ENCODE peak calls at places on chromosomes 13 and 19, in six cellular contexts. One of them, this sample, is unnamed.

GRCh38 chr19:38538793-38539528 is 78.8 kb downstream of the MAP4K1 start:
- DNase-seq in stomach: no peak
- DNase-seq in upper lobe of left lung: no peak
- DNase-seq in suprapubic skin: no peak
- DNase-seq in breast epithelium: no peak
- DNase-seq in spleen: no peak
- DNase-seq in this sample: no peak

GRCh38 chr13:109756778-109757177 is 29.6 kb downstream of the IRS2 start:
- DNase-seq in breast epithelium: no peak
- DNase-seq in stomach: no peak
- DNase-seq in suprapubic skin: no peak
- DNase-seq in spleen: no peak
- DNase-seq in upper lobe of left lung: no peak
- DNase-seq in this sample: no peak

GRCh38 chr13:74134777-74135305 is 637 bp upstream of the KLF12 start:
- DNase-seq in breast epithelium: peak
- DNase-seq in upper lobe of left lung: peak
- DNase-seq in spleen: no peak
- DNase-seq in suprapubic skin: no peak
- DNase-seq in stomach: peak
- DNase-seq in this sample: no peak

GRCh38 chr13:34748078-34748477 is 194.0 kb upstream of the NBEA start:
- DNase-seq in breast epithelium: no peak
- DNase-seq in suprapubic skin: no peak
- DNase-seq in stomach: no peak
- DNase-seq in spleen: no peak
- DNase-seq in upper lobe of left lung: no peak
- DNase-seq in this sample: no peak

GRCh38 chr19:38173324-38174041 is 50.5 kb downstream of the DPF1 start:
- DNase-seq in suprapubic skin: no peak
- DNase-seq in upper lobe of left lung: no peak
- DNase-seq in stomach: peak
- DNase-seq in spleen: peak
- DNase-seq in breast epithelium: no peak
- DNase-seq in this sample: peak

GRCh38 chr13:34465423-34465922 is 476.6 kb upstream of the NBEA start:
- DNase-seq in spleen: no peak
- DNase-seq in stomach: no peak
- DNase-seq in upper lobe of left lung: no peak
- DNase-seq in breast epithelium: no peak
- DNase-seq in suprapubic skin: no peak
- DNase-seq in this sample: no peak

GRCh38 chr19:30084390-30084819 is 142.4 kb downstream of the URI1 start:
- DNase-seq in spleen: peak
- DNase-seq in suprapubic skin: no peak
- DNase-seq in upper lobe of left lung: no peak
- DNase-seq in breast epithelium: no peak
- DNase-seq in stomach: no peak
- DNase-seq in this sample: no peak

GRCh38 chr19:11737964-11738745 is 591 bp downstream of the ZNF823 start:
- DNase-seq in stomach: peak
- DNase-seq in suprapubic skin: peak
- DNase-seq in breast epithelium: peak
- DNase-seq in spleen: peak
- DNase-seq in upper lobe of left lung: peak
- DNase-seq in this sample: peak

GRCh38 chr13:96967248-96967745 is 27.0 kb downstream of the OXGR1 start:
- DNase-seq in suprapubic skin: no peak
- DNase-seq in breast epithelium: no peak
- DNase-seq in spleen: no peak
- DNase-seq in stomach: no peak
- DNase-seq in upper lobe of left lung: no peak
- DNase-seq in this sample: no peak

GRCh38 chr13:97781891-97782305 is 171.6 kb upstream of the IPO5 start:
- DNase-seq in upper lobe of left lung: no peak
- DNase-seq in suprapubic skin: no peak
- DNase-seq in spleen: no peak
- DNase-seq in breast epithelium: no peak
- DNase-seq in stomach: no peak
- DNase-seq in this sample: no peak

GRCh38 chr19:15479391-15480345 is at the start of gene PGLYRP2:
- DNase-seq in upper lobe of left lung: no peak
- DNase-seq in suprapubic skin: no peak
- DNase-seq in spleen: no peak
- DNase-seq in breast epithelium: peak
- DNase-seq in stomach: peak
- DNase-seq in this sample: no peak

GRCh38 chr19:802888-803561 is 5.8 kb downstream of the PTBP1 start:
- DNase-seq in upper lobe of left lung: peak
- DNase-seq in stomach: no peak
- DNase-seq in suprapubic skin: no peak
- DNase-seq in spleen: no peak
- DNase-seq in breast epithelium: no peak
- DNase-seq in this sample: no peak
- H3K4me3 ChIP-seq in upper lobe of left lung: peak
- H3K4me3 ChIP-seq in stomach: no peak
- H3K4me3 ChIP-seq in suprapubic skin: peak
- H3K4me3 ChIP-seq in spleen: no peak
- H3K4me3 ChIP-seq in breast epithelium: no peak
- H3K4me3 ChIP-seq in this sample: no peak

DNA sequence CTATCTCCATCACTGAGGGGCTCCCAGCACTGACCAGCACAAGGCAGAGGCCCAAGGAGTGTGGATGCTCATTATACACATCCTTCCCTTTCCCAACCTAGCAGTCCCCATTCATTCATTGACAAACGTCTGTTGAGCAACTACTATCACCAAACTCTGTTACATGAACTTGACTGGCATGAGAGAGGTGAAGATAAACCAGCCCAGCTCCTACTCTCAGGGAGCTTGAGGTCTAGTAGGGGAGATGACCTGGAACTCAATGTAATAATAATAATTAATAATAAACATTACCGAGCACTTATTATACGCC is 8.9 kb upstream of the CEACAM16 start:
- DNase-seq in breast epithelium: no peak
- DNase-seq in spleen: no peak
- DNase-seq in upper lobe of left lung: no peak
- DNase-seq in suprapubic skin: no peak
- DNase-seq in stomach: no peak
- DNase-seq in this sample: no peak
- TF ChIP-seq POLR2A in breast epithelium: no peak
- TF ChIP-seq POLR2A in spleen: no peak
- TF ChIP-seq POLR2A in upper lobe of left lung: no peak
- TF ChIP-seq POLR2A in suprapubic skin: no peak
- TF ChIP-seq POLR2A in stomach: no peak
- TF ChIP-seq POLR2A in this sample: no peak

GRCh38 chr13:100514788-100515409 is 73.7 kb downstream of the GGACT start:
- DNase-seq in spleen: peak
- DNase-seq in stomach: peak
- DNase-seq in breast epithelium: peak
- DNase-seq in upper lobe of left lung: no peak
- DNase-seq in suprapubic skin: no peak
- DNase-seq in this sample: peak

GRCh38 chr13:100512422-100512821 is 76.2 kb downstream of the GGACT start:
- DNase-seq in suprapubic skin: no peak
- DNase-seq in spleen: no peak
- DNase-seq in upper lobe of left lung: no peak
- DNase-seq in stomach: no peak
- DNase-seq in breast epithelium: no peak
- DNase-seq in this sample: no peak

GRCh38 chr13:100513171-100513570 is 75.4 kb downstream of the GGACT start:
- DNase-seq in upper lobe of left lung: no peak
- DNase-seq in stomach: no peak
- DNase-seq in suprapubic skin: no peak
- DNase-seq in spleen: no peak
- DNase-seq in breast epithelium: no peak
- DNase-seq in this sample: no peak

GRCh38 chr13:100515410-100515800 is 73.2 kb downstream of the GGACT start:
- DNase-seq in breast epithelium: no peak
- DNase-seq in spleen: no peak
- DNase-seq in stomach: no peak
- DNase-seq in upper lobe of left lung: no peak
- DNase-seq in suprapubic skin: no peak
- DNase-seq in this sample: no peak

DNA sequence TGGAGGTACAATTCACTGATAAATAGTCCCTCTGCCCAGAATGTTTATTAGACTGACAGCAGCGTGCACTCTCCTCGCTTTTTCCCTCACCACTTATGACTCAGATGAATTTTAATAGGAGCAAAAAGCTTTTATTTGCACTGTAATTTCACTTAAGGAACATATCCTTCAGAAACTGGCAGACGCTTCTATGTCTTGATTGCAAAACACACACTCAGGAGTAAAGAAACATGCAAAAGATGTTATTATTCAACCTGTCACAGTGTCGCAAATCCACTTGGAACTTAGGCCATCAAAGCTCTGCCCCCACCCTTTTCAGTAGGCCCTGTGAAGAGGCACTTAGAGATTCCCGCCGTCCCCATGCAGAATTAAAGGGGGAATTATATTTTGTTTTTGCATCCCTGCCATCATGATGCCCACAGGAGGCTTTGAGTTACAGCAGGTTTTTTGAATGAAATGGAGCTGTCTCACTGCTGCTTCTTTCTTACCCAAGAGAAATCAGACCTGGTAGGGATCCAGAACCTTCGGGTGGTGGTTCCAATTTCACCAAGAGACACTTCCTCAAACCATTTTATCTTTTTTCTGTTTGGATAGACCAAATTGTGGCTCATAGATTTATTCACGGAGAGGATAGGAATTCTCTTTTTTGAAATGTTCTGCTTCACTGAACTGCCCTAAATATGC is 74.5 kb downstream of the GGACT start:
- DNase-seq in stomach: no peak
- DNase-seq in suprapubic skin: no peak
- DNase-seq in spleen: no peak
- DNase-seq in upper lobe of left lung: no peak
- DNase-seq in breast epithelium: no peak
- DNase-seq in this sample: no peak
- TF ChIP-seq POLR2AphosphoS5 in stomach: no peak
- TF ChIP-seq POLR2AphosphoS5 in suprapubic skin: no peak
- TF ChIP-seq POLR2AphosphoS5 in spleen: no peak
- TF ChIP-seq POLR2AphosphoS5 in upper lobe of left lung: no peak
- TF ChIP-seq POLR2AphosphoS5 in breast epithelium: no peak
- TF ChIP-seq POLR2AphosphoS5 in this sample: no peak

GRCh38 chr13:45778897-45779296 is 72.7 kb downstream of the SIAH3 start:
- DNase-seq in spleen: no peak
- DNase-seq in stomach: no peak
- DNase-seq in upper lobe of left lung: no peak
- DNase-seq in breast epithelium: no peak
- DNase-seq in suprapubic skin: no peak
- DNase-seq in this sample: no peak

GRCh38 chr13:45783346-45784043 is 68.1 kb downstream of the SIAH3 start:
- DNase-seq in upper lobe of left lung: peak
- DNase-seq in spleen: no peak
- DNase-seq in breast epithelium: no peak
- DNase-seq in stomach: no peak
- DNase-seq in suprapubic skin: no peak
- DNase-seq in this sample: peak

GRCh38 chr13:45782327-45783045 is 69.1 kb downstream of the SIAH3 start:
- DNase-seq in stomach: no peak
- DNase-seq in breast epithelium: no peak
- DNase-seq in spleen: no peak
- DNase-seq in upper lobe of left lung: no peak
- DNase-seq in suprapubic skin: no peak
- DNase-seq in this sample: no peak

GRCh38 chr13:45779901-45780300 is 71.7 kb downstream of the SIAH3 start:
- DNase-seq in breast epithelium: no peak
- DNase-seq in suprapubic skin: peak
- DNase-seq in upper lobe of left lung: no peak
- DNase-seq in spleen: no peak
- DNase-seq in stomach: no peak
- DNase-seq in this sample: no peak

DNA sequence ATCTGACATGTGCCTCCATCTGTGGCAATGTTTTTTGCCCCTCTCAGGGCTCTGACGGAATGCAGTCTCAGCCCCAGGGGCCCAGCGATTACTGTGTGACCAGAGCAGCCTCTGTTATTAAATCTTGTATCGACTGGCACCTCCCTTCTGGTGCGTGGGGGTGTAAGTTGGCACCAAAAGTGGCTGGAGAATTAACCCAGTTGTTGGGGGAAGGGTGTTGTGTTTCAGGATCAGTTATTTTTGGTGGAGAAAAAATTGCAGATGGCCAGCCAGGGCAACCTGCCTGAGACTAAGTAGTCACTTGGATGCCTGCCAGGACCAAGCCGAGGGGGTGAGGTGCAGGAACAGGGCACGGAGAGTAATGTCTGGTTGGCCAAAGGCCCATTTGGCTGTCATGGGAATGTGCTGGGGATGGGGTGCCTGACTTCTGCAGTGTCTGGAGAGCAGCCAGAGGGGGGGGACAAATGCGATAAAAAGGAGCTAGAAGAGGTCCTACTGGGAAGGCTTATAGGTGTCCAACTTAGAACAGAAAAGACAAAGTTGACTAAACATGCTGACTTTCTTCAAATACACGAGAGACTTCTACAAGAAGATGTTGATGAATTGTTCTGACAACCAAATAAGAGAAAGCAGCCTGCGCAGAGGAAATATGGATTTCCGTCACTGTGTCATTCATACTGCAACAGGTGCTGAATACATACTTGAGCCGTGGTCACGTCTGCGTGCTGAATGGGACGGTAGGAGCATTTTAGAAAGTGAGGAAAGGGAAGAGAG is 69.8 kb downstream of the SIAH3 start:
- DNase-seq in suprapubic skin: no peak
- DNase-seq in upper lobe of left lung: no peak
- DNase-seq in breast epithelium: no peak
- DNase-seq in stomach: peak
- DNase-seq in spleen: no peak
- DNase-seq in this sample: no peak
- H3K4me3 ChIP-seq in suprapubic skin: no peak
- H3K4me3 ChIP-seq in upper lobe of left lung: no peak
- H3K4me3 ChIP-seq in breast epithelium: no peak
- H3K4me3 ChIP-seq in stomach: no peak
- H3K4me3 ChIP-seq in spleen: no peak
- H3K4me3 ChIP-seq in this sample: no peak

DNA sequence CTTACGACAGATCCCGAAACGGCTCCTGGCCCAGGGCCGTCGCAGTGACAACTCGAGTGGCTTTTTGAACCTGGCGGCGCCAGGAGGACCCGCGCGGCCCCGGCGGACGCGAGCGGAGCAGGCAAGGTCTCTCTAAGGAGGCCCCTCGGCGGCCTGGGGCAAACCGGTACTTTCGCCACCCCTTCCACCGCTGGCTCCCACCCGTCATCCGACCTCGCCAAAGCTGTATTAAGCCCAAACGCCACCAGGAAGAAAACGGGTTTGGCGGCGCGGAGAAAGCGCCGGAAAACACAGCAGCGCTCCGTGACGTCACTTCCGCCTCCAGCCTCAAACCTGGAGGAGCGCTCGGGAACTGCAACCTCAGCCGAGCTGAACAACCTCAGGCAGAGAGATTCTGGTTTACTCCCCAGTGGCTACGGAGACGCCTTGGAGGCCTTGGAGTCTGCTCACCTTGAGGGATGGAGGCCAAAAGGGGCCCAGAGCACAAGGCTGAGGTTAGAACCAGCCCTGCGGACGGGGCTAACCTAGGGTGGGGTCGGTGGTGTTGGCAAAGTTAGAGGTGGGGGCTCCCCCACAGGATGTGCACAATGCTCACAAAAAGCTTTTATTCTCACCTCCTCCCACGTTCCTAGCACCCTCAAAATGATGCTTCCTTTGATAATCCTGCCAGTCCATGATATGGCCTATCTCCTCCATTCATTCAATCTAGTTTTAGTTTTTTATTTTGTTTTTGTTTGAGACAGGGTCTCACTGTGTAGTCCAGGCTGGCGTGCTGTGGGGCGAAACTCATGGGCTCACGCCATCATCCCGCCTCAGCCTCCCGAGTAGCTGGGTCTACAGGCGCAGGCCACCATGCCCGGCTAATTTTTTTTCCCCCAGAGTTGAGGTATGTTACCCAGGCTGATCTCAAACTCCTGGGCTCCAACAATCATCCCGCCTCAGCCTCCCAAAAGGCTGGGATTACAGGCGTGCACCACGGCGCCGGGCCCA is at the start of gene ZNF266:
- DNase-seq in breast epithelium: peak
- DNase-seq in stomach: peak
- DNase-seq in spleen: peak
- DNase-seq in upper lobe of left lung: peak
- DNase-seq in suprapubic skin: peak
- DNase-seq in this sample: no peak
- TF ChIP-seq POLR2A in breast epithelium: no peak
- TF ChIP-seq POLR2A in stomach: no peak
- TF ChIP-seq POLR2A in spleen: no peak
- TF ChIP-seq POLR2A in upper lobe of left lung: no peak
- TF ChIP-seq POLR2A in suprapubic skin: peak
- TF ChIP-seq POLR2A in this sample: no peak

This sample was measured in vagina.